ENCODE peak calls at places on chromosomes 1 and 21, in five cellular contexts. E is MM.1S, Y is A549, V is aorta, Z is testis. X is an unnamed sample.

GRCh38 chr1:56506951-56507437 is 72.4 kb downstream of the PLPP3 start:
- DNase-seq in E (no peak), Z (no peak), Y (no peak), V (no peak), X (no peak)

GRCh38 chr1:203084588-203085527 is 954 bp downstream of the MYOG start:
- DNase-seq in V (no peak), Z (no peak), Y (no peak), E (peak; percentile 23), X (peak; percentile 89)

GRCh38 chr1:234125283-234125682 is 220.8 kb downstream of the SLC35F3 start:
- DNase-seq in E (peak; percentile 17), Z (peak; percentile 43), Y (no peak), V (no peak), X (peak; percentile 60)

GRCh38 chr1:231421616-231421970 is 494 bp downstream of the EGLN1 start:
- DNase-seq in Z (peak; percentile 36), V (peak; percentile 66), Y (no peak), E (peak; percentile 63), X (peak; percentile 42)

GRCh38 chr1:178294654-178295053 is 200.8 kb downstream of the RASAL2 start:
- DNase-seq in V (no peak), Y (no peak), E (no peak), Z (no peak), X (no peak)

GRCh38 chr1:113905435-113905861 is 322 bp downstream of the DCLRE1B start:
- DNase-seq in V (no peak), E (peak; percentile 17), Y (no peak), Z (peak; percentile 60), X (no peak)

GRCh38 chr1:230233786-230234185 is 166.7 kb downstream of the GALNT2 start:
- DNase-seq in Y (no peak), E (no peak), Z (no peak), V (no peak), X (no peak)

GRCh38 chr1:200038987-200039848 is 11.7 kb downstream of the NR5A2 start:
- DNase-seq in V (no peak), Y (peak; percentile 71), E (peak; percentile 46), Z (no peak), X (peak; percentile 21)

GRCh38 chr1:89546082-89546889 is 21.7 kb downstream of the LRRC8B start:
- DNase-seq in Y (no peak), Z (no peak), E (no peak), V (no peak), X (no peak)

GRCh38 chr1:48619529-48619928 is 147.5 kb upstream of the SPATA6 start:
- DNase-seq in Z (peak; percentile 40), E (no peak), V (peak; percentile 49), Y (peak; percentile 1), X (peak; percentile 19)

GRCh38 chr1:55384589-55385136 is 169.5 kb upstream of the USP24 start:
- DNase-seq in Y (no peak), V (no peak), E (no peak), Z (no peak), X (no peak)

GRCh38 chr1:49163041-49163440 is 386.4 kb upstream of the BEND5 start:
- DNase-seq in V (no peak), Y (no peak), Z (no peak), E (no peak), X (no peak)

GRCh38 chr1:3404801-3405200 is 49.7 kb upstream of the ARHGEF16 start:
- DNase-seq in Z (no peak), Y (no peak), V (no peak), E (no peak), X (no peak)

GRCh38 chr1:220976390-220976789 is 97.1 kb downstream of the HLX start:
- DNase-seq in Y (no peak), E (no peak), V (no peak), Z (no peak), X (no peak)

GRCh38 chr1:221335161-221336101 is 406.5 kb downstream of the DUSP10 start:
- DNase-seq in E (no peak), Z (peak; percentile 41), Y (no peak), V (peak; percentile 45), X (peak; percentile 87)

GRCh38 chr21:33670076-33670475 is 27.8 kb downstream of the ITSN1 start:
- DNase-seq in V (no peak), Z (no peak), Y (no peak), E (peak; percentile 0), X (no peak)

GRCh38 chr1:170126691-170127090 is 19.1 kb upstream of the NTMT2 start:
- DNase-seq in Y (no peak), Z (no peak), E (no peak), V (no peak), X (peak; percentile 33)

GRCh38 chr1:66313446-66313845 is 220.5 kb upstream of the SGIP1 start:
- DNase-seq in Y (no peak), V (no peak), E (no peak), Z (no peak), X (no peak)

GRCh38 chr21:18334066-18334465 is 69.5 kb downstream of the TMPRSS15 start:
- DNase-seq in Z (no peak), E (no peak), V (no peak), Y (no peak), X (no peak)

GRCh38 chr21:43768868-43769167 is 7.3 kb downstream of the CSTB start:
- DNase-seq in E (no peak), V (no peak), Z (no peak), Y (no peak), X (no peak)

GRCh38 chr1:18160290-18160942 is 52.8 kb downstream of the IGSF21 start:
- DNase-seq in E (no peak), Y (no peak), Z (peak; percentile 49), V (peak; percentile 89), X (no peak)

GRCh38 chr1:84708031-84708430 is 17.8 kb upstream of the SSX2IP start:
- DNase-seq in E (no peak), Z (no peak), Y (no peak), V (no peak), X (no peak)

GRCh38 chr1:161069201-161069685 is 448 bp downstream of the ARHGAP30 start:
- DNase-seq in Z (no peak), Y (no peak), E (no peak), V (peak; percentile 52), X (no peak)

GRCh38 chr1:168317309-168317708 is 36.6 kb downstream of the TBX19 start:
- DNase-seq in V (no peak), Y (no peak), E (peak; percentile 94), Z (no peak), X (no peak)

GRCh38 chr1:239833709-239834108 is 258.0 kb upstream of the FMN2 start:
- DNase-seq in Z (no peak), V (no peak), Y (no peak), E (no peak), X (peak; percentile 77)

GRCh38 chr1:200115532-200115931 is 88.0 kb downstream of the NR5A2 start:
- DNase-seq in Y (no peak), E (no peak), V (no peak), Z (no peak), X (no peak)

GRCh38 chr1:156794506-156795373 is 21.9 kb downstream of the SH2D2A start:
- DNase-seq in E (no peak), Z (no peak), V (no peak), Y (no peak), X (no peak)

GRCh38 chr21:26982767-26983166 is 15.9 kb upstream of the ADAMTS5 start:
- DNase-seq in E (no peak), Y (no peak), Z (no peak), V (no peak), X (peak; percentile 10)

GRCh38 chr1:116273042-116273783 is 99.8 kb upstream of the ATP1A1 start:
- DNase-seq in Y (no peak), E (no peak), Z (no peak), V (no peak), X (peak; percentile 90)

GRCh38 chr1:41880951-41881885 is 37.5 kb downstream of the HIVEP3 start:
- DNase-seq in Z (no peak), V (no peak), E (no peak), Y (no peak), X (no peak)

GRCh38 chr1:150258275-150258666 is 697 bp downstream of the CA14 start:
- DNase-seq in V (no peak), Y (no peak), Z (no peak), E (no peak), X (no peak)

GRCh38 chr1:201212056-201212455 is 21.4 kb downstream of the IGFN1 start:
- DNase-seq in Y (no peak), Z (no peak), E (no peak), V (no peak), X (no peak)

GRCh38 chr1:24206516-24207394 is 19.7 kb upstream of the IFNLR1 start:
- DNase-seq in E (peak; percentile 82), Z (no peak), V (no peak), Y (no peak), X (no peak)

GRCh38 chr1:197526736-197527371 is 248.4 kb downstream of the DENND1B start:
- DNase-seq in V (no peak), Y (peak; percentile 1), E (peak; percentile 51), Z (no peak), X (no peak)
- H3K4me1 ChIP-seq in V (no peaks in the 10 kb centered on the region), Y (no peaks in the 10 kb centered on the region), E (no peaks in the 10 kb centered on the region), Z (no peaks in the 10 kb centered on the region), X (no peaks in the 10 kb centered on the region)

DNA sequence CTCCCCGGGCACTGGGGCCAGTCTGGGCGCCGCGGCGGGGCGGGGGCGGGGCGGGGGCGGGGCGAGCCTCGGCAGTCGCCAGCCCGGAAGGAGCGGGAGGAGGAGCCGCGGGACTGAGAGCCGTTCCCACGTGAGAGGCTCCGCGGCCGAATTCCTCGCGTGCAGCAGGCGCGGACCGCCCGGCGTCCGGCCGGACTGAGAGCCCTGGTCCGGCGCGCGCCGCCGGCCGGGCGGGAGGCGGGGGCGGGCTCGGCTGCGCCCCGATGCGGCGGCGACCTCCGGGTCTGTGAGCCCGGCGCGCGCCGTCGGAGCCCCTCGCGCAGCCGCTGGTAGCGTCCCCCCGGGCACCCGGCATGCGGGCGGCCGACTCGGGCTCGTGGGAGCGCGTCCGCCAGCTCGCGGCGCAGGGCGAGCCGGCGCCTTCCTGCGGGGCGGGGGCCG is 229.5 kb upstream of the TMEM51 start:
- DNase-seq in E (peak; percentile 79), V (peak; percentile 81), Z (peak; percentile 81), Y (peak; percentile 70), X (no peak)
- H3K4me3 ChIP-seq in E (peak overlapping the region; percentile 44), V (peak overlapping the region; percentile 12), Z (peak overlapping the region; percentile 38), Y (peak overlapping the region; percentile 72), X (no peak overlapping the region)

GRCh38 chr21:44918581-44919033 is 2.1 kb downstream of the ITGB2 start:
- DNase-seq in E (no peak), Z (no peak), V (no peak), Y (no peak), X (no peak)

GRCh38 chr21:44919111-44919912 is 1.4 kb downstream of the ITGB2 start:
- DNase-seq in E (no peak), Y (no peak), V (peak; percentile 64), Z (no peak), X (no peak)

GRCh38 chr21:44917446-44918106 is 3.1 kb downstream of the ITGB2 start:
- DNase-seq in E (no peak), Z (no peak), V (no peak), Y (no peak), X (peak; percentile 43)

GRCh38 chr21:44918107-44918470 is 2.6 kb downstream of the ITGB2 start:
- DNase-seq in Z (no peak), E (no peak), Y (no peak), V (peak; percentile 46), X (no peak)

GRCh38 chr21:44916965-44917364 is 3.7 kb downstream of the ITGB2 start:
- DNase-seq in Z (no peak), E (no peak), Y (no peak), V (no peak), X (peak; percentile 67)
- H3K4me1 ChIP-seq in Z (no peaks in the 10 kb centered on the region), E (no peaks in the 10 kb centered on the region), Y (peaks cover 35% of the 10 kb centered on the region), V (no peaks in the 10 kb centered on the region), X (peaks cover 44% of the 10 kb centered on the region)

DNA sequence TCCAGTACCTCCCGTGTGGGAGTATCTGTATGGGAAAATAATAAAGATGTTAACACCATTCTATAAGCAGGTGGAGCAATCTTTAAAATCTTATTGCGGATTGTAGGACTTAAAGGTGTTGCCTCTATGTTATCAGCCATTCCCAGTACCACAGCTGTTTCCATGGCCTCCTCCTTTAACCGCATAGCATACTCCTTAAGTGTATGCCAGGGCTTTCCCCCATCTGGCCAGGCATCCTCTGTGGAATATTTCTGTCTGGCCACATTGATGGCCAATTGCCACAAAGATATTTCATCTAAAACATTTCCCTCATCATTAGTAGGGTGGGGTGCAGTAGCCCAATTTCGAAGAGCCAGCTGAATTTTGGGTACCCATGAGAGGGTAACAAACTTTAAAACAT is 7.3 kb upstream of the STUM start:
- DNase-seq in Y (no peak), Z (no peak), E (no peak), V (no peak), X (peak; percentile 32)
- H3K4me3 ChIP-seq in Y (no peak overlapping the region), Z (no peak overlapping the region), E (no peak overlapping the region), V (no peak overlapping the region), X (peak overlapping the region; percentile 67)